ENCODE peak calls at places on chromosomes 12 and 14, in five cellular contexts. S is germinal center, W is GM04504, B is left colon, F is astrocyte of the spinal cord. A is an unnamed sample.

GRCh38 chr14:94622653-94623421 is 10.6 kb downstream of the SERPINA3 start:
- DNase-seq in F (peak), S (no peak), B (no peak), W (no peak), A (no peak)

GRCh38 chr12:130879781-130880389 is 8.0 kb downstream of the RAN start:
- DNase-seq in W (no peak), S (peak), B (no peak), F (no peak), A (no peak)

GRCh38 chr12:24499151-24500146 is 449.5 kb downstream of the BCAT1 start:
- DNase-seq in B (no peak), S (no peak), W (peak), F (peak), A (no peak)

GRCh38 chr12:121217761-121218160 is 7.8 kb downstream of the P2RX4 start:
- DNase-seq in S (no peak), B (peak), F (no peak), W (no peak), A (no peak)

GRCh38 chr12:3231399-3231876 is 154.3 kb downstream of the TSPAN9 start:
- DNase-seq in W (no peak), B (no peak), F (no peak), S (no peak), A (no peak)

GRCh38 chr12:75205556-75205955 is 4.1 kb downstream of the KCNC2 start:
- DNase-seq in B (no peak), F (no peak), S (no peak), W (no peak), A (no peak)

GRCh38 chr12:66388512-66388911 is 86.2 kb downstream of the HELB start:
- DNase-seq in S (no peak), B (no peak), F (no peak), W (no peak), A (no peak)

GRCh38 chr12:91746976-91747375 is 398.7 kb downstream of the BTG1 start:
- DNase-seq in W (no peak), F (no peak), B (no peak), S (no peak), A (no peak)

GRCh38 chr14:74907744-74908143 is 15.3 kb downstream of the RPS6KL1 start:
- DNase-seq in B (no peak), F (no peak), W (no peak), S (no peak), A (no peak)

GRCh38 chr14:36582011-36582873 is at the start of gene NKX2-8:
- DNase-seq in W (no peak), S (no peak), F (no peak), B (no peak), A (no peak)

GRCh38 chr12:53065470-53065869 is 13.7 kb downstream of the SPRYD3 start:
- DNase-seq in W (no peak), S (no peak), B (peak), F (no peak), A (no peak)

GRCh38 chr14:79356040-79356439 is 855.3 kb downstream of the DIO2 start:
- DNase-seq in F (peak), S (no peak), B (no peak), W (no peak), A (no peak)

GRCh38 chr12:16609140-16609539 is 3.2 kb upstream of the LMO3 start:
- DNase-seq in W (no peak), S (no peak), B (no peak), F (no peak), A (no peak)

GRCh38 chr12:45357547-45358417 is 141.9 kb downstream of the ANO6 start:
- DNase-seq in W (no peak), S (no peak), B (no peak), F (no peak), A (no peak)

GRCh38 chr12:15216036-15216889 is 5.0 kb downstream of the RERG start:
- DNase-seq in W (no peak), S (no peak), F (no peak), B (no peak), A (no peak)

GRCh38 chr12:61452076-61452475 is 808.1 kb upstream of the USP15 start:
- DNase-seq in B (no peak), S (no peak), F (no peak), W (no peak), A (no peak)

GRCh38 chr12:49279706-49280159 is 14.9 kb downstream of the TUBA1C start:
- DNase-seq in F (no peak), W (no peak), B (peak), S (no peak), A (no peak)

GRCh38 chr14:56630707-56631106 is 51.1 kb downstream of the TMEM260 start:
- DNase-seq in B (no peak), W (peak), F (peak), S (no peak), A (no peak)

GRCh38 chr12:130945793-130946492 is 7.8 kb upstream of the ADGRD1 start:
- DNase-seq in F (no peak), S (no peak), B (no peak), W (no peak), A (no peak)

GRCh38 chr12:49296836-49297694 is 2.1 kb downstream of the PRPH start:
- DNase-seq in B (peak), F (no peak), W (no peak), S (peak), A (peak)

GRCh38 chr12:89353823-89354629 is 1.7 kb upstream of the DUSP6 start:
- DNase-seq in F (peak), B (peak), S (peak), W (peak), A (peak)

GRCh38 chr12:107148105-107148504 is 54.8 kb upstream of the CRY1 start:
- DNase-seq in S (no peak), W (no peak), B (no peak), F (no peak), A (no peak)

A was measured in CD4-positive, alpha-beta memory T cell.